ENCODE peak calls at places on chromosomes 1 and 21, in eight cellular contexts. H is transverse colon, N is aorta, Y is Panc1, K is suprapubic skin, U is Peyer's patch, J is psoas muscle, A is PC-9. W is an unnamed sample.

GRCh38 chr1:15002325-15002724 is 151.2 kb upstream of the TMEM51 start:
- DNase-seq in U (no peak), J (no peak), K (no peak), H (no peak), Y (no peak), N (no peak), A (no peak), W (no peak)

GRCh38 chr1:224783006-224783651 is 146.3 kb upstream of the DNAH14 start:
- DNase-seq in Y (no peak), U (no peak), J (no peak), A (peak; percentile 43), N (no peak), H (no peak), K (no peak), W (no peak)

GRCh38 chr21:19458295-19458694 is 1054.7 kb upstream of the TMPRSS15 start:
- DNase-seq in H (no peak), K (no peak), J (no peak), Y (no peak), A (no peak), N (no peak), U (no peak), W (no peak)

GRCh38 chr1:222171005-222171404 is 376.9 kb downstream of the HHIPL2 start:
- DNase-seq in Y (peak; percentile 10), H (no peak), N (no peak), A (peak; percentile 38), J (no peak), U (no peak), K (no peak), W (no peak)

GRCh38 chr1:160260436-160261382 is 1.6 kb downstream of the DCAF8 start:
- DNase-seq in J (no peak), U (no peak), A (peak; percentile 49), Y (no peak), K (no peak), N (no peak), H (no peak), W (no peak)

GRCh38 chr1:110628356-110629105 is 22.4 kb upstream of the KCNA2 start:
- DNase-seq in H (no peak), A (no peak), U (no peak), J (no peak), N (no peak), Y (no peak), K (no peak), W (no peak)

GRCh38 chr1:101465941-101466340 is 229.1 kb downstream of the S1PR1 start:
- DNase-seq in A (no peak), Y (no peak), U (no peak), H (no peak), N (no peak), K (no peak), J (no peak), W (no peak)

GRCh38 chr1:166691476-166691875 is 147.8 kb upstream of the POGK start:
- DNase-seq in Y (no peak), H (no peak), A (no peak), N (no peak), K (no peak), J (no peak), U (no peak), W (no peak)

GRCh38 chr1:182888736-182889531 is 49.8 kb downstream of the DHX9 start:
- DNase-seq in J (no peak), Y (no peak), H (no peak), K (no peak), N (no peak), A (no peak), U (no peak), W (no peak)

GRCh38 chr1:234848972-234849641 is 239.1 kb upstream of the IRF2BP2 start:
- DNase-seq in A (no peak), Y (no peak), U (no peak), N (no peak), J (no peak), K (no peak), H (no peak), W (no peak)

GRCh38 chr1:39788758-39789570 is at the start of gene BMP8B:
- DNase-seq in A (peak; percentile 46), U (peak; percentile 81), Y (no peak), N (peak; percentile 81), H (peak; percentile 82), J (peak; percentile 55), K (no peak), W (peak; percentile 27)

GRCh38 chr1:185786524-185786923 is 52.3 kb downstream of the HMCN1 start:
- DNase-seq in K (no peak), Y (no peak), H (no peak), N (no peak), J (no peak), A (no peak), U (no peak), W (no peak)

GRCh38 chr1:198909973-198910372 is 271.1 kb downstream of the PTPRC start:
- DNase-seq in J (no peak), H (no peak), K (no peak), N (no peak), U (no peak), Y (no peak), A (no peak), W (no peak)

GRCh38 chr1:117523111-117523510 is 82.7 kb upstream of the TENT5C start:
- DNase-seq in N (no peak), H (no peak), U (no peak), K (no peak), J (no peak), A (no peak), Y (no peak), W (no peak)

GRCh38 chr1:117531222-117531621 is 74.6 kb upstream of the TENT5C start:
- DNase-seq in J (no peak), H (no peak), N (no peak), K (no peak), A (no peak), Y (no peak), U (no peak), W (no peak)

GRCh38 chr1:117529683-117530082 is 76.2 kb upstream of the TENT5C start:
- DNase-seq in N (no peak), U (no peak), H (no peak), A (no peak), J (no peak), Y (no peak), K (no peak), W (no peak)

GRCh38 chr1:117527111-117527510 is 78.7 kb upstream of the TENT5C start:
- DNase-seq in H (no peak), A (no peak), Y (no peak), U (no peak), J (no peak), N (no peak), K (no peak), W (no peak)

DNA sequence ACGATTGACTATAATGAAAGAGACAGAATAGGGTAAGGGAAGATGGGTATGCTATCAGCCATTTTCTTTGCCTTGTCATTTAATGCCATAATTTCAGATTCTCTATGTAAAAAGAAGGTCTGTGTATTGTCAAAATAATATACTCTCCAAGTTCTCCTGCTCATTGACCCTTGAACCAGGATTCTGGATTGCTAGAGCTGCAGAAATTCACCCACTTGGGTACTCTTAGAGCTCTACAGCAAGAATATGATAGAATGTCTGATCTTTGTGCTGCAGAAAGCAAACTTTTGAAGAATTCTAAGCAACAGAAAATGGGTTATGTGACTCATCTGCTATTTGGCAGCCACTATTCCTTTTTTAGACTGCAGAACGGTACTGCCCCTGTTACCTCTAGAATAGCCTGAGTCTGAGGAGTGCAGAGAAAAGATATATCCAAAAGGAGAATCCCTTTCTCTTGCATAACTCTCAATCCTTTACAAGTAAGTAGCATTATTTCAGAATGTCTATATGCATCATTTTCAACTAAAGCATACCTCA is 78.2 kb upstream of the TENT5C start:
- DNase-seq in Y (no peak), A (no peak), J (no peak), U (no peak), N (no peak), H (no peak), K (no peak), W (no peak)
- H3K27ac ChIP-seq in Y (no peak overlapping the region), A (no peak overlapping the region), J (no peak overlapping the region), U (no peak overlapping the region), N (no peak overlapping the region), H (no peak overlapping the region), K (no peak overlapping the region), W (no peak overlapping the region)

GRCh38 chr1:38052750-38053415 is 6.3 kb upstream of the POU3F1 start:
- DNase-seq in Y (no peak), H (no peak), A (no peak), K (no peak), N (no peak), J (no peak), U (peak; percentile 72), W (no peak)
- H3K4me1 ChIP-seq in Y (no peaks in the 10 kb centered on the region), H (peaks cover under 1% of the 10 kb centered on the region), A (no peaks in the 10 kb centered on the region), K (peaks cover 36% of the 10 kb centered on the region), N (no peaks in the 10 kb centered on the region), J (no peaks in the 10 kb centered on the region), U (no peaks in the 10 kb centered on the region), W (no peaks in the 10 kb centered on the region)

GRCh38 chr1:244849189-244849866 is 13.9 kb downstream of the COX20 start:
- DNase-seq in N (no peak), U (no peak), Y (no peak), J (no peak), H (no peak), A (no peak), K (no peak), W (no peak)

GRCh38 chr1:244843148-244843978 is 7.9 kb downstream of the COX20 start:
- DNase-seq in A (no peak), H (no peak), J (no peak), Y (no peak), U (no peak), K (no peak), N (no peak), W (no peak)

GRCh38 chr1:244844155-244845121 is 9.0 kb downstream of the COX20 start:
- DNase-seq in H (no peak), J (no peak), N (no peak), A (no peak), Y (no peak), K (no peak), U (no peak), W (no peak)

GRCh38 chr1:244850099-244850852 is 14.1 kb downstream of the HNRNPU start:
- DNase-seq in U (no peak), H (no peak), Y (no peak), A (no peak), N (no peak), K (no peak), J (no peak), W (no peak)

DNA sequence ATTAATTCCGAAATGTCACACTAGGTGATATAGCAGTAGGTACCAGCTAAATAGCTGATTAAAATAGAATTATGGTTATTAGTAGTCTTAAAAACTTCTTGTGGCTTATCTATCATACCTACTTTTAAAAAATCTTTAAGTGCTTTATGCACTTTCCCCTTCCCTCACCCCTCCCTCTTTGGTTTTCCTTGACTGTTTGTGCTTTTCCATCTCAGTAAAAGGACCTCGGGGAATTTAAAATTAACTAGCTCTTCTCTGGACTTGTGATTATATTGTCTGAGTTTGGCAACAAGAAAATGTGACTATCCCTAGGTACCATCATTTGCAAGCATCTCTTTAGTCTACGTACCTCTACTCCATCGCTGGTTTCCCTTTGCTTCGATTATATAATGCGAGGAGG is 11.2 kb downstream of the COX20 start:
- DNase-seq in N (no peak), Y (no peak), K (no peak), J (no peak), U (no peak), A (no peak), H (no peak), W (no peak)
- H3K27ac ChIP-seq in N (no peak overlapping the region), Y (no peak overlapping the region), K (no peak overlapping the region), J (no peak overlapping the region), U (no peak overlapping the region), A (no peak overlapping the region), H (no peak overlapping the region), W (no peak overlapping the region)

DNA sequence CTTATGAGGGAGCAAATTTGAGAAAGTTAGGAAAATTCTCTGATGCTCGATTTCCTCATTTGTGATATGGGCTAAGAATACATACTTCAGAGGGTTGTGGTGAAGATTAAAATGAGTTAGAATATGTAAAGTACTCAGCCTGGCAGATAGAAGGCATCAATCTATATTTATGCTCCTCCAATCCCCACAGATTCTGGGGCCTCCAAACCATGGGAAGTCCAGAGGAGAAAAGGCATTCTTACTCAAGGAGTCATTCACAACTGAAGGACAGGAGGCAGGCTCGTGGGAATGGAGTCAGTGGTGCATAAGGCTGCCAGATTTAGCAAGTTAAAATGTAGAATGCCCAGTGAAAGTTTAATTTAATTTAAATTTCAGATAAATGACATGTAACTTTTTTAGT is 330.0 kb upstream of the POU3F1 start:
- DNase-seq in H (no peak), K (no peak), J (no peak), N (no peak), Y (no peak), A (no peak), U (no peak), W (no peak)
- H3K4me1 ChIP-seq in H (no peaks in the 10 kb centered on the region), K (no peaks in the 10 kb centered on the region), J (no peaks in the 10 kb centered on the region), N (no peaks in the 10 kb centered on the region), Y (no peaks in the 10 kb centered on the region), A (no peaks in the 10 kb centered on the region), U (no peaks in the 10 kb centered on the region), W (no peaks in the 10 kb centered on the region)

W was measured in effector memory CD4-positive, alpha-beta T cell.